ENCODE peak calls at places on chromosomes 13 and 19, in five cellular contexts. One of them, this sample, is unnamed.

GRCh38 chr19:10544242-10544752 is 593 bp downstream of the ATG4D start:
- DNase-seq in GM12878: no peak
- DNase-seq in K562: peak; percentile 67
- DNase-seq in H1: no peak
- DNase-seq in HepG2: no peak
- DNase-seq in this sample: no peak

GRCh38 chr13:112836940-112837339 is 132.1 kb upstream of the MCF2L start:
- DNase-seq in GM12878: no peak
- DNase-seq in K562: no peak
- DNase-seq in H1: no peak
- DNase-seq in HepG2: no peak
- DNase-seq in this sample: no peak

GRCh38 chr13:40336228-40337221 is 329.9 kb downstream of the FOXO1 start:
- DNase-seq in GM12878: no peak
- DNase-seq in K562: no peak
- DNase-seq in H1: no peak
- DNase-seq in HepG2: peak; percentile 91
- DNase-seq in this sample: no peak

GRCh38 chr19:56291857-56292256 is 19.3 kb downstream of the EDDM13 start:
- DNase-seq in GM12878: no peak
- DNase-seq in K562: no peak
- DNase-seq in H1: no peak
- DNase-seq in HepG2: no peak
- DNase-seq in this sample: no peak

GRCh38 chr19:38596057-38596981 is 21.4 kb downstream of the MAP4K1 start:
- DNase-seq in GM12878: no peak
- DNase-seq in K562: peak; percentile 95
- DNase-seq in H1: peak; percentile 87
- DNase-seq in HepG2: peak; percentile 20
- DNase-seq in this sample: peak; percentile 98

GRCh38 chr13:36074659-36075058 is 56.5 kb downstream of the DCLK1 start:
- DNase-seq in GM12878: no peak
- DNase-seq in K562: no peak
- DNase-seq in H1: no peak
- DNase-seq in HepG2: no peak
- DNase-seq in this sample: no peak

GRCh38 chr13:34822681-34823080 is 119.4 kb upstream of the NBEA start:
- DNase-seq in GM12878: no peak
- DNase-seq in K562: no peak
- DNase-seq in H1: no peak
- DNase-seq in HepG2: no peak
- DNase-seq in this sample: no peak

GRCh38 chr13:23794267-23795161 is 94.7 kb downstream of the MIPEP start:
- DNase-seq in GM12878: peak; percentile 72
- DNase-seq in K562: no peak
- DNase-seq in H1: no peak
- DNase-seq in HepG2: no peak
- DNase-seq in this sample: no peak

GRCh38 chr13:54424344-54424743 is 1395.7 kb downstream of the OLFM4 start:
- DNase-seq in GM12878: no peak
- DNase-seq in K562: no peak
- DNase-seq in H1: no peak
- DNase-seq in HepG2: no peak
- DNase-seq in this sample: no peak

GRCh38 chr13:80737513-80737912 is 396.6 kb upstream of the SPRY2 start:
- DNase-seq in GM12878: no peak
- DNase-seq in K562: no peak
- DNase-seq in H1: no peak
- DNase-seq in HepG2: no peak
- DNase-seq in this sample: no peak

GRCh38 chr13:79780240-79780639 is 299.3 kb downstream of the NDFIP2 start:
- DNase-seq in GM12878: peak; percentile 25
- DNase-seq in K562: no peak
- DNase-seq in H1: no peak
- DNase-seq in HepG2: no peak
- DNase-seq in this sample: no peak

GRCh38 chr19:15944401-15944800 is 4.4 kb upstream of the OR10H4 start:
- DNase-seq in GM12878: no peak
- DNase-seq in K562: no peak
- DNase-seq in H1: no peak
- DNase-seq in HepG2: no peak
- DNase-seq in this sample: no peak

GRCh38 chr19:14770136-14770535 is 8.2 kb downstream of the ADGRE2 start:
- DNase-seq in GM12878: no peak
- DNase-seq in K562: no peak
- DNase-seq in H1: no peak
- DNase-seq in HepG2: no peak
- DNase-seq in this sample: no peak

GRCh38 chr13:98441056-98441676 is 135.7 kb downstream of the STK24 start:
- DNase-seq in GM12878: no peak
- DNase-seq in K562: no peak
- DNase-seq in H1: no peak
- DNase-seq in HepG2: no peak
- DNase-seq in this sample: no peak

GRCh38 chr13:98439136-98439828 is 137.6 kb downstream of the STK24 start:
- DNase-seq in GM12878: no peak
- DNase-seq in K562: no peak
- DNase-seq in H1: no peak
- DNase-seq in HepG2: no peak
- DNase-seq in this sample: no peak

GRCh38 chr13:98439896-98440295 is 137.0 kb downstream of the STK24 start:
- DNase-seq in GM12878: no peak
- DNase-seq in K562: no peak
- DNase-seq in H1: no peak
- DNase-seq in HepG2: no peak
- DNase-seq in this sample: no peak

GRCh38 chr13:98438246-98439135 is 138.4 kb downstream of the STK24 start:
- DNase-seq in GM12878: no peak
- DNase-seq in K562: no peak
- DNase-seq in H1: no peak
- DNase-seq in HepG2: no peak
- DNase-seq in this sample: no peak

DNA sequence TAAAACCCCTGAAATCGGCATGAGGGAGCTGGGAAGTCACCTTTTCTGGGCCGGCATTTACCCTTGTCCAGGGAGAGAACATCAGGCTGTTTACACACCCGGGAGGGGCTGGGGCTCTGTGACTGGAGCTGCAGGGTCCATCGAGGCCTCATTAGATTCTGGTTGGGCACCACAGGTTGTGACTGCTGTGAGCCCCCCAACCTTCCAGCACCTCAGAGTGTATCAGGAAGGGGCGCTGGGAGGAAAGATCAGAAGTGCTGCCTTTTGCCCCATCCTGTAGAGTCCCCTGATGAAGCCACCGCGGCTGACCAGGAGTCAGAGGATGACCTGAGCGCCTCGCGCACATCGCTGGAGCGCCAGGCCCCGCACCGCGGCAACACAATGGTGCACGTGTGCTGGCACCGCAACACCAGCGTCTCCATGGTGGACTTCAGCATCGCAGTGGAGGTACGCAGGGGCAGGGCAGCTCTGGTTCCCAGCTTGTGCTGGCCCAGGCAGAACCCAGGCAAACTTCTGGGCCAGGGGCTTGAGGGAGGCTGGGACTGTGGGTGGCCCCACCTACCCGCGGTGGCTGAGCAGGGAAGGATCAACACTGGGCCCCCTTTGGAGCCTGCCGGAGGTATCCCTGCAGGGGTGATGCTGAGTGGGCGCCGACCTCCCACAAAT is 136.4 kb downstream of the STK24 start:
- DNase-seq in GM12878: no peak
- DNase-seq in K562: no peak
- DNase-seq in H1: no peak
- DNase-seq in HepG2: no peak
- DNase-seq in this sample: no peak
- TF ChIP-seq MAX in GM12878: no peak
- TF ChIP-seq MAX in K562: no peak
- TF ChIP-seq MAX in H1: no peak
- TF ChIP-seq MAX in HepG2: no peak
- TF ChIP-seq MAX in this sample: no peak

GRCh38 chr19:29711584-29712132 is 3.4 kb downstream of the C19orf12 start:
- DNase-seq in GM12878: no peak
- DNase-seq in K562: no peak
- DNase-seq in H1: no peak
- DNase-seq in HepG2: no peak
- DNase-seq in this sample: no peak
- TF ChIP-seq SP1 in GM12878: no peak
- TF ChIP-seq SP1 in K562: no peak
- TF ChIP-seq SP1 in H1: no peak
- TF ChIP-seq SP1 in HepG2: no peak
- TF ChIP-seq SP1 in this sample: no peak

GRCh38 chr13:49811527-49811908 is 19.0 kb upstream of the KPNA3 start:
- DNase-seq in GM12878: no peak
- DNase-seq in K562: no peak
- DNase-seq in H1: no peak
- DNase-seq in HepG2: no peak
- DNase-seq in this sample: no peak

GRCh38 chr13:49812806-49813205 is 20.3 kb upstream of the KPNA3 start:
- DNase-seq in GM12878: no peak
- DNase-seq in K562: no peak
- DNase-seq in H1: no peak
- DNase-seq in HepG2: peak; percentile 66
- DNase-seq in this sample: no peak

GRCh38 chr13:49810464-49810824 is 18.0 kb upstream of the KPNA3 start:
- DNase-seq in GM12878: no peak
- DNase-seq in K562: no peak
- DNase-seq in H1: no peak
- DNase-seq in HepG2: no peak
- DNase-seq in this sample: no peak

GRCh38 chr13:49807681-49808080 is 15.2 kb upstream of the KPNA3 start:
- DNase-seq in GM12878: no peak
- DNase-seq in K562: no peak
- DNase-seq in H1: no peak
- DNase-seq in HepG2: peak; percentile 88
- DNase-seq in this sample: no peak

GRCh38 chr13:49810825-49811526 is 18.5 kb upstream of the KPNA3 start:
- DNase-seq in GM12878: no peak
- DNase-seq in K562: no peak
- DNase-seq in H1: no peak
- DNase-seq in HepG2: peak; percentile 93
- DNase-seq in this sample: no peak
- TF ChIP-seq ATF2 in GM12878: no peak
- TF ChIP-seq ATF2 in K562: no peak
- TF ChIP-seq ATF2 in H1: no peak
- TF ChIP-seq ATF2 in HepG2: peak; percentile 59
- TF ChIP-seq ATF2 in this sample: no peak

DNA sequence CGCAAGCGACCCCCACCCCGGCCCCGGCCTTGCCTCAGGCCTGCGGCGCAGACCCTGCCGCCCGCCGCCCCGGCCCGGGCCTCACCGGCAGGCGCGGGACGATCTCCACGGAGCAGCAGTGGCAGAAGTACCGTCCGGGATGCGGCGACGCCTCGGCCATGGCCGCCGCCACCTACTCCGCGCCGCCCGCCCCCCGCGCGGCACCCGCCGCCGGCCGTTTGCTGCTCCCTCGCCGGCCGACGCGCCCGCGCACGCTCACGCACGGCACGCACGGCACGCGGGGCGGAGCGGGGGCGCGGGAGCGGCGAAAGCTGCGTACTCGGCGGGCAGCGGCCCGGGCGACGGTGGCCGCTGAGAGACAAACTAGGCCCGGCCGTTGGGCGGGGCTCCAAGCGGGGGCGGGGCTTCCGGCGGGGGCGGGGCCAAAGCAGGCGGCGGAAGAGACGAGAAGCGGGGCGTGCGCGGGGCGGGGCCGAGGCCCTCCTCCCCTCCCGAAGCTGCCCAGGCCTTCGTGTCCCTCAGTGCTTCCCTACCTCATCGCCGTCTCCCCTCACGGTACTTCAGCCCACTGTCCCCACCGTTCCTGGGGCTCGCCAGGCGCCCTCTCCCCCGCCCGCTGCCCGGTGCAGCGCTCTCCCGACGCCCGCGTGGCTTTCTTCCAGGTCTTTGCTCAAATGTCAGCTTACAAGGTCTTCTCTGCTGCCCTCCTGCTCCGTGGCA is at the start of gene RNF126:
- DNase-seq in GM12878: no peak
- DNase-seq in K562: peak; percentile 93
- DNase-seq in H1: peak; percentile 53
- DNase-seq in HepG2: peak; percentile 73
- DNase-seq in this sample: peak; percentile 88
- TF ChIP-seq MAX in GM12878: peak; percentile 40
- TF ChIP-seq MAX in K562: peak; percentile 66
- TF ChIP-seq MAX in H1: peak; percentile 71
- TF ChIP-seq MAX in HepG2: peak; percentile 79
- TF ChIP-seq MAX in this sample: no peak

DNA sequence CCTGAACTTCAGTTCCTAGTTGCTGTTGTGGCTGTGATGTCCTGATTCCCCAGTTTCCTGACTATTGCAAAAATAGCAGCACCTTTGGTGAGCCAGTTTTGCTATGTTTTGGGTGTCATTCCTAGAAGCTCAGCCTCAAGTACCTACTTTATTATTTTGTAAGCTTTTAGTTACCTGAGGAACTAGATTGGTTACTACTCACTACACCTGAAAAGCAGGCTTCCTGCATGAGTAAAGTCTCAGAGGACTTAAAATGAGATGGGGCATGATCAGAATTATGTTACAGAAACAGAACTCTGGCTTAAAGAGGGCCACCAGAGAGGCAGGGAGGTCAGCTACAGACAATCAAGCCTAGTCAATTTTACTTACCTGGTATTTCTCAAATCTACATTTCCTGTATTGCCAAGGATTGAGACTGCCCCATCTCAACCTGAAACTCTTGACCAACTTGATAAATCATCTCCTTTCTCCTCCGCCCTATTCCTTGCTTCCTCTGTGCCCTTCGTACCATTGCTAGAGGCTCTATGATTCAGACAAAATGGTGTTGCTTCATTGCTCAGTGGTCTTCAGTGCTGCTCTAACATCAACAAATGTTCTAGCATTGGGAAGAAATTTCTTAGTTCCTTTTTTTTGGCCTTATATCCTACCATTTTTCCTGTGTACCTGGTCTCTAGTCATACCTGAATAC is 58.9 kb downstream of the RAP2A start:
- DNase-seq in GM12878: no peak
- DNase-seq in K562: no peak
- DNase-seq in H1: no peak
- DNase-seq in HepG2: no peak
- DNase-seq in this sample: no peak
- TF ChIP-seq SP1 in GM12878: no peak
- TF ChIP-seq SP1 in K562: no peak
- TF ChIP-seq SP1 in H1: no peak
- TF ChIP-seq SP1 in HepG2: no peak
- TF ChIP-seq SP1 in this sample: no peak

DNA sequence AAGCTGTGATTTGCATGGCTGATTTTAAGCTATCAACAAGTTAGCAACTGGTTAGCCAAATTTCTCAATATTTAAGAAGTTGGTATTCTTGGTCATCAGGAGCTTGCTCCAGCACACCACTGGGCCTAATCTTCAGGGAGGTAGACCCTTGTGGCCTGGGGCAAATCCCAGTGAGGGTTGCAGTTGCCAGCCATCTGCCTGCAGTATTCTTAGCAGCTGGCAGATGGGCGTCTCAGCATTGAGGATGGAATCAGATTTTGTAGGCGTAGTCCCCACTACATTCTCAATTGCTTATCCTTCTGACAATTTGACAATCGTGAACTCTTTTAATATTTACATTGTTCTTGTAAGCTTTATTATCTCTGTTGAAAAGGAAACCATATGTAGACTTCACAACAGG is 1266.2 kb downstream of the SLITRK5 start:
- DNase-seq in GM12878: no peak
- DNase-seq in K562: no peak
- DNase-seq in H1: no peak
- DNase-seq in HepG2: no peak
- DNase-seq in this sample: no peak
- TF ChIP-seq ATF2 in GM12878: no peak
- TF ChIP-seq ATF2 in K562: no peak
- TF ChIP-seq ATF2 in H1: no peak
- TF ChIP-seq ATF2 in HepG2: no peak
- TF ChIP-seq ATF2 in this sample: no peak

This sample was measured in WTC11.